ENCODE peak calls at places on chromosomes 5 and 9, in five cellular contexts. L, W, A, J and D are unnamed samples.
A peak's percentile ranks its signal among the peaks of the same experiment; 100 is the strongest.

GRCh38 chr9:130688070-130688469 is 5.5 kb upstream of the EXOSC2 start:
- DNase-seq in L (no peak), W (no peak), A (no peak), J (no peak), D (no peak)

GRCh38 chr5:55546991-55547390 is 12.2 kb upstream of the PLPP1 start:
- DNase-seq in L (no peak), W (no peak), A (no peak), J (no peak), D (no peak)

GRCh38 chr5:68243251-68243650 is 27.7 kb downstream of the PIK3R1 start:
- DNase-seq in L (no peak), W (no peak), A (no peak), J (no peak), D (no peak)

GRCh38 chr5:95861858-95862561 is 39.5 kb upstream of the GLRX start:
- DNase-seq in L (no peak), W (no peak), A (peak; percentile 27), J (peak; percentile 33), D (no peak)

GRCh38 chr5:432201-432927 is 10.6 kb upstream of the EXOC3 start:
- DNase-seq in L (no peak), W (no peak), A (no peak), J (no peak), D (peak; percentile 32)

GRCh38 chr5:82538339-82539034 is 260.3 kb upstream of the RPS23 start:
- DNase-seq in L (no peak), W (no peak), A (no peak), J (peak; percentile 74), D (no peak)

GRCh38 chr5:128949847-128950546 is 15.3 kb upstream of the SLC27A6 start:
- DNase-seq in L (no peak), W (no peak), A (no peak), J (no peak), D (no peak)

GRCh38 chr5:148909001-148909400 is 82.6 kb downstream of the ADRB2 start:
- DNase-seq in L (no peak), W (no peak), A (no peak), J (peak; percentile 90), D (no peak)

GRCh38 chr9:10366171-10366779 is 246.5 kb downstream of the PTPRD start:
- DNase-seq in L (no peak), W (no peak), A (peak; percentile 64), J (peak; percentile 4), D (no peak)

GRCh38 chr9:135101068-135101410 is 13.6 kb downstream of the OLFM1 start:
- DNase-seq in L (no peak), W (no peak), A (no peak), J (no peak), D (no peak)

GRCh38 chr9:120545691-120546565 is 34.0 kb downstream of the CDK5RAP2 start:
- DNase-seq in L (no peak), W (no peak), A (no peak), J (peak; percentile 40), D (no peak)

GRCh38 chr5:159450417-159450816 is 120.1 kb upstream of the IL12B start:
- DNase-seq in L (no peak), W (no peak), A (no peak), J (no peak), D (no peak)

GRCh38 chr9:13131991-13132390 is 147.5 kb downstream of the MPDZ start:
- DNase-seq in L (no peak), W (no peak), A (no peak), J (no peak), D (no peak)

GRCh38 chr9:5025416-5025815 is 40.3 kb downstream of the JAK2 start:
- DNase-seq in L (no peak), W (no peak), A (no peak), J (peak; percentile 28), D (no peak)

GRCh38 chr5:170250810-170251317 is 18.1 kb downstream of the C5orf58 start:
- DNase-seq in L (no peak), W (no peak), A (no peak), J (no peak), D (no peak)

GRCh38 chr9:92293452-92294296 is at the start of gene IARS1:
- DNase-seq in L (peak; percentile 97), W (peak; percentile 99), A (peak; percentile 99), J (peak; percentile 100), D (peak; percentile 98)
- TF ChIP-seq CTCF in L (peak; percentile 47), W (peak; percentile 65), A (peak; percentile 16), J (peak; percentile 29), D (peak; percentile 26)

GRCh38 chr5:36041537-36041845 is 25.2 kb downstream of the UGT3A2 start:
- DNase-seq in L (no peak), W (no peak), A (no peak), J (no peak), D (no peak)
- TF ChIP-seq CTCF in L (no peak), W (no peak), A (no peak), J (no peak), D (no peak)

DNA sequence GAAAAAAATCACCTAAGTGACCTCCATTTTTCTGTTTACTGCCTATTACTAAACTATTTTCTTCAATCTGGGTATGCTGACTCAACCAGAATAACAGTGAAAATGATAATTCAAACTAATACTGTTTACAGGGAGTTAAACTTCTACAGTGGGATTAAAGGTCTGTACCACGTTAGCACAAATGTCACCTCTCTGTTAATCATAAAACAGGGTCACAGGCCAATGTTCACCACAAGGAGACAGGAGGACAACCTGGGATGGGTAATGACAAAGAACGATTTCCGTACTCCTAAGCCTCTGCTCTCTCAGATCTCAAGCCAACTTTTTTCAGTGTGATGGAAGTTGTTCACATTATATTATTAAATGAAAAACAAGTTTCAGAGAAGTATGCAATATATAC is 2.3 kb downstream of the ALDOB start:
- DNase-seq in L (no peak), W (no peak), A (no peak), J (no peak), D (no peak)
- TF ChIP-seq CTCF in L (no peak), W (no peak), A (no peak), J (no peak), D (no peak)

DNA sequence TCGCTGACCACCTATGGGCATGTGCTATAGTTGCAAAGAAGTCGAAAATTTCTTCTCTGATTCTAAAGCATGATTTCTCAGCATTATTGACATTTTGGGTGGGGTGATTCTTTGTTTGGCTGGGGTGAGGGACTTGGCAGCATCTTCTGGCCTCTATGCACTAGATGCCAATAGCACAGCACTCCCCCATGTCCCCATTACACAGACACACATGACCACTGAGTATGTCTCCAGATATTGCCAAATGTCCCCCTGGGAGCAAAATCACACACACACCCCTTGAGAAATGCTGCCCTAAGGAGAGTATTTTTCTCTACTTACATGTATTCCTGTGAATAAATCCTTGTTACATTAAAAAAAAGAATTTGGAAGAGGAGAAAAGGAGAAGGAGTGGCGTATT is 89.1 kb downstream of the PDZD2 start:
- DNase-seq in L (no peak), W (no peak), A (peak; percentile 5), J (no peak), D (no peak)
- TF ChIP-seq CTCF in L (no peak), W (no peak), A (no peak), J (no peak), D (no peak)